ENCODE peak calls at places on chromosomes 1 and 21, in seven cellular contexts. N, D, T, B, Z, U and P are unnamed samples.

GRCh38 chr1:151199860-151200581 is 1.7 kb downstream of the PIP5K1A start:
- DNase-seq in N (no peak), D (no peak), T (peak), B (peak), Z (peak), U (no peak), P (no peak)

GRCh38 chr1:153922076-153922837 is 515 bp downstream of the GATAD2B start:
- DNase-seq in N (no peak), D (peak), T (peak), B (no peak), Z (peak), U (peak), P (no peak)

GRCh38 chr1:39926343-39926769 is 24.6 kb upstream of the MYCL start:
- DNase-seq in N (no peak), D (no peak), T (peak), B (no peak), Z (peak), U (peak), P (peak)

GRCh38 chr1:198892065-198892464 is 253.2 kb downstream of the PTPRC start:
- DNase-seq in N (no peak), D (peak), T (no peak), B (peak), Z (no peak), U (no peak), P (no peak)

GRCh38 chr1:4460651-4461050 is 193.8 kb upstream of the AJAP1 start:
- DNase-seq in N (no peak), D (no peak), T (no peak), B (no peak), Z (no peak), U (no peak), P (no peak)

GRCh38 chr1:9289090-9289534 is 3.6 kb upstream of the SPSB1 start:
- DNase-seq in N (peak), D (peak), T (peak), B (peak), Z (peak), U (peak), P (no peak)

GRCh38 chr1:185045793-185046441 is 559 bp downstream of the RNF2 start:
- DNase-seq in N (no peak), D (peak), T (peak), B (peak), Z (peak), U (no peak), P (no peak)

GRCh38 chr1:72284398-72285073 is 2.2 kb upstream of the NEGR1 start:
- DNase-seq in N (peak), D (peak), T (peak), B (peak), Z (peak), U (peak), P (peak)

GRCh38 chr1:100581096-100581705 is 43.3 kb downstream of the GPR88 start:
- DNase-seq in N (no peak), D (no peak), T (no peak), B (no peak), Z (no peak), U (no peak), P (no peak)

GRCh38 chr1:43708006-43708412 is 673 bp downstream of the ST3GAL3 start:
- DNase-seq in N (no peak), D (no peak), T (no peak), B (peak), Z (peak), U (no peak), P (no peak)

GRCh38 chr1:206136241-206136640 is 19.1 kb upstream of the AVPR1B start:
- DNase-seq in N (no peak), D (no peak), T (no peak), B (no peak), Z (no peak), U (no peak), P (no peak)

GRCh38 chr1:207952617-207953542 is 42.0 kb upstream of the CD34 start:
- DNase-seq in N (no peak), D (no peak), T (no peak), B (no peak), Z (peak), U (no peak), P (no peak)

GRCh38 chr1:59673575-59674467 is 140.9 kb upstream of the HOOK1 start:
- DNase-seq in N (no peak), D (no peak), T (peak), B (no peak), Z (peak), U (peak), P (no peak)

GRCh38 chr1:2594001-2594640 is 7.5 kb downstream of the PRXL2B start:
- DNase-seq in N (no peak), D (no peak), T (peak), B (no peak), Z (peak), U (peak), P (peak)

GRCh38 chr1:49187054-49187453 is 410.4 kb upstream of the BEND5 start:
- DNase-seq in N (no peak), D (no peak), T (no peak), B (no peak), Z (no peak), U (no peak), P (no peak)

GRCh38 chr1:43547538-43548072 is 16.9 kb downstream of the PTPRF start:
- DNase-seq in N (no peak), D (no peak), T (no peak), B (no peak), Z (no peak), U (no peak), P (no peak)

GRCh38 chr1:15341634-15342375 is 67.9 kb upstream of the EFHD2 start:
- DNase-seq in N (peak), D (no peak), T (peak), B (peak), Z (peak), U (no peak), P (no peak)

GRCh38 chr21:42127164-42128125 is 56.3 kb downstream of the UMODL1 start:
- DNase-seq in N (no peak), D (no peak), T (no peak), B (no peak), Z (no peak), U (no peak), P (no peak)

GRCh38 chr1:232992227-232992626 is 41.8 kb downstream of the NTPCR start:
- DNase-seq in N (no peak), D (no peak), T (no peak), B (no peak), Z (no peak), U (no peak), P (no peak)

GRCh38 chr21:33264561-33264960 is 1.6 kb upstream of the IL10RB start:
- DNase-seq in N (no peak), D (no peak), T (no peak), B (no peak), Z (no peak), U (no peak), P (no peak)

GRCh38 chr1:147078606-147079399 is 93.5 kb downstream of the PRKAB2 start:
- DNase-seq in N (no peak), D (no peak), T (peak), B (no peak), Z (no peak), U (no peak), P (no peak)

GRCh38 chr21:26288033-26288432 is 117.5 kb upstream of the APP start:
- DNase-seq in N (no peak), D (no peak), T (no peak), B (no peak), Z (no peak), U (no peak), P (no peak)

GRCh38 chr1:168609133-168609715 is 32.8 kb downstream of the XCL1 start:
- DNase-seq in N (no peak), D (no peak), T (peak), B (peak), Z (peak), U (no peak), P (no peak)

GRCh38 chr1:202122639-202123335 is at the start of gene GPR37L1:
- DNase-seq in N (no peak), D (peak), T (no peak), B (no peak), Z (no peak), U (peak), P (no peak)

GRCh38 chr1:19861842-19862530 is 20.2 kb upstream of the OTUD3 start:
- DNase-seq in N (no peak), D (no peak), T (peak), B (no peak), Z (peak), U (no peak), P (no peak)

GRCh38 chr1:245684111-245684510 is 529.3 kb downstream of the KIF26B start:
- DNase-seq in N (no peak), D (no peak), T (no peak), B (no peak), Z (no peak), U (no peak), P (no peak)

GRCh38 chr21:38869196-38869595 is 63.5 kb downstream of the ETS2 start:
- DNase-seq in N (no peak), D (no peak), T (no peak), B (no peak), Z (no peak), U (no peak), P (no peak)

GRCh38 chr1:192905049-192905448 is 96.2 kb downstream of the RGS2 start:
- DNase-seq in N (no peak), D (no peak), T (no peak), B (no peak), Z (no peak), U (no peak), P (no peak)

GRCh38 chr1:54275349-54275748 is 75.4 kb downstream of the MRPL37 start:
- DNase-seq in N (no peak), D (peak), T (peak), B (no peak), Z (peak), U (peak), P (no peak)

GRCh38 chr1:162916407-162916806 is 55.4 kb upstream of the CCDC190 start:
- DNase-seq in N (no peak), D (no peak), T (peak), B (peak), Z (peak), U (no peak), P (no peak)

GRCh38 chr1:180486092-180486491 is 16.3 kb downstream of the ACBD6 start:
- DNase-seq in N (no peak), D (no peak), T (no peak), B (no peak), Z (no peak), U (no peak), P (no peak)
- TF ChIP-seq CTCF in N (peak), D (no peak), T (peak), B (no peak), Z (no peak), U (no peak), P (no peak)

GRCh38 chr21:44617071-44617501 is 5.2 kb downstream of the KRTAP10-8 start:
- DNase-seq in N (no peak), D (no peak), T (no peak), B (no peak), Z (no peak), U (no peak), P (no peak)

GRCh38 chr21:44619886-44620285 is 7.0 kb upstream of the KRTAP10-9 start:
- DNase-seq in N (no peak), D (no peak), T (no peak), B (no peak), Z (no peak), U (no peak), P (no peak)

GRCh38 chr21:44618909-44619308 is 7.0 kb downstream of the KRTAP10-8 start:
- DNase-seq in N (no peak), D (no peak), T (no peak), B (no peak), Z (no peak), U (no peak), P (no peak)

GRCh38 chr21:44616591-44616926 is 4.7 kb downstream of the KRTAP10-8 start:
- DNase-seq in N (no peak), D (no peak), T (no peak), B (no peak), Z (no peak), U (no peak), P (no peak)

GRCh38 chr21:44618504-44618903 is 6.6 kb downstream of the KRTAP10-8 start:
- DNase-seq in N (no peak), D (no peak), T (no peak), B (peak), Z (no peak), U (no peak), P (no peak)
- TF ChIP-seq CTCF in N (peak), D (no peak), T (no peak), B (peak), Z (no peak), U (peak), P (no peak)

GRCh38 chr1:156624814-156625435 is 5.7 kb downstream of the HAPLN2 start:
- DNase-seq in N (no peak), D (no peak), T (no peak), B (no peak), Z (no peak), U (no peak), P (no peak)

GRCh38 chr1:156623946-156624813 is 5.0 kb downstream of the HAPLN2 start:
- DNase-seq in N (no peak), D (peak), T (peak), B (peak), Z (no peak), U (peak), P (no peak)

GRCh38 chr1:156627313-156627880 is 8.2 kb downstream of the HAPLN2 start:
- DNase-seq in N (no peak), D (peak), T (peak), B (peak), Z (peak), U (no peak), P (no peak)

GRCh38 chr1:156625436-156626078 is 6.3 kb downstream of the HAPLN2 start:
- DNase-seq in N (no peak), D (peak), T (peak), B (no peak), Z (peak), U (peak), P (no peak)

DNA sequence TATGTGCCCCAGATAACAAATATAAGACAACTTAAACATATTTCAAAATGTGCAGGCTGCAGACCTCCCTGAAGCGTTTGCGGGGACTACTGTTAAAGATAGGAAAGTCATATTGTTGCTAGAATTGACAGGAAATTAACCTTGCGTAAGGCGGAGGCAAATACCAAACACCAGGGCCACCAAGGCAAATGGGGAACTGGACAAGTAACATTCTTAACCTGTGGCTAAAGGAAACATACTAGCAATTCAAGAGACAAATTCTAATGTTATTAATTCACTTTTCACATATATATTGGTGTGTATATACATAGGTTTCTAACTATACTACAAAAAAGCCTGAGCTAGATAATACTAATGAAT is 6.8 kb downstream of the HAPLN2 start:
- DNase-seq in N (no peak), D (no peak), T (no peak), B (no peak), Z (no peak), U (no peak), P (no peak)
- TF ChIP-seq CTCF in N (no peak), D (peak), T (no peak), B (no peak), Z (no peak), U (no peak), P (peak)

DNA sequence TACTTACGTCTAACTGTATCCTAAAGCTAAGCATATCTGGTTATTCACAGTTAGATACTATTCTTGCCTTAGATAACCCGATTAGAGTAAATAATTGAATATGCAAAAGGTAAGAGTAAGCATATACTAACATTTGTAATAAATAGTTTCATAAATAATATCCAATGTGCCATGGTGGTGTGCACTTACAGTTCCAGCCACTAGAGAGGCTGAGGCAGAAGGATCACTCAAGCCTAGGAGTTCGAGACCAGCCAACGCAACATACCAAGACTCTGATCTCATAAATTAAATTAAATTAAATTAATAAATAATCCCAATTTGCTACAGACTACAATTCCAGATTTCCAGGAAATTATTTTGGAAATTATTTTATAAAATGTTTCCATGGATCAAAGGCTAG is 12.2 kb downstream of the ARID4B start:
- DNase-seq in N (no peak), D (no peak), T (no peak), B (no peak), Z (no peak), U (no peak), P (no peak)
- TF ChIP-seq CTCF in N (no peak), D (no peak), T (no peak), B (no peak), Z (no peak), U (no peak), P (no peak)

GRCh38 chr1:115462677-115463076 is 124.6 kb upstream of the NGF start:
- DNase-seq in N (no peak), D (no peak), T (no peak), B (no peak), Z (no peak), U (no peak), P (no peak)

GRCh38 chr1:115459161-115459560 is 121.1 kb upstream of the NGF start:
- DNase-seq in N (no peak), D (no peak), T (no peak), B (no peak), Z (no peak), U (no peak), P (no peak)

GRCh38 chr1:115458426-115459114 is 120.5 kb upstream of the NGF start:
- DNase-seq in N (no peak), D (no peak), T (no peak), B (no peak), Z (no peak), U (no peak), P (no peak)

GRCh38 chr1:115463347-115463746 is 125.3 kb upstream of the NGF start:
- DNase-seq in N (no peak), D (no peak), T (peak), B (no peak), Z (no peak), U (no peak), P (no peak)

DNA sequence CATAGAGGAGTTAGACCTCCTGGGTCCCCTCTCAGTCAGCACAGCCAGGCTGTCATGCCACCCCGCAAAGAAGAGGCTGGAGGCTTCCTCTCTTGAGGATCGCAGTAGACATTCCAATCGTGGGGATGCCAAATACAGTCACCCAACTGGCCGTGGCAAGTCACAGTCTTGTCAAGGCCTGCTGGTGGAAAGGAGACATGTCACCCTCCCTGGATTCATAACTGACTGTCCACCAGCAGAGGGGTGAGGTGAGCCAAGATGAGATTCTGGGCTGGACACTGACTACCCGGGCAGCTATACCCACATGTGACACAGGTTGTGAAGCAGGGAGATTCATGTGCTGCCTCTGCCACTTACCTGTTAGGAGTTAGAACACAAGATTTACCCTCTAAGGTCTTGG is 123.5 kb upstream of the NGF start:
- DNase-seq in N (no peak), D (no peak), T (peak), B (no peak), Z (peak), U (no peak), P (no peak)
- TF ChIP-seq CTCF in N (no peak), D (no peak), T (peak), B (peak), Z (no peak), U (no peak), P (no peak)

GRCh38 chr1:52904590-52905375 is 16.8 kb downstream of the ECHDC2 start:
- DNase-seq in N (no peak), D (peak), T (peak), B (peak), Z (no peak), U (no peak), P (no peak)
- TF ChIP-seq CTCF in N (peak), D (peak), T (peak), B (peak), Z (peak), U (peak), P (peak)

DNA sequence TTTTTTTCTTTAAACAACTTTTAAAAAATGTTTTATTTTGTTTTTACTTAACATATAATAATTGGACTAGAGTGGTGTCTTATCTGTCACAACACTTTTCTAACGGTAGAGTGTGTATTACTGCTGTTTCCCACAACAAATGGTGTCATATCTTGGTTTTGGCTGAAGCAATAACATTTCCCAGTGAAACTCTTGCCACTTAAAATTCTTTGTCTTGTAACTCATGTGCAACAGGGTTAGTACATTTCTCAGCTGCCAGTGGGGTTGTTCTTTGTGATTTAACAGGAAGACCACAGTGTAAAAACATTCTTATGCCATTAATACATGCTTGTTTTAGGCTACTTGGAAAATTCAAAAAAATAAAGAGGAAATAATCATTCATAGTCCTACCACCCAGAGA is 43.5 kb downstream of the ALPL start:
- DNase-seq in N (no peak), D (no peak), T (peak), B (peak), Z (peak), U (no peak), P (no peak)
- TF ChIP-seq CTCF in N (no peak), D (no peak), T (no peak), B (no peak), Z (no peak), U (no peak), P (no peak)

GRCh38 chr1:211114446-211114845 is 19.5 kb downstream of the KCNH1 start:
- DNase-seq in N (no peak), D (no peak), T (no peak), B (no peak), Z (no peak), U (no peak), P (no peak)

GRCh38 chr1:211113566-211113965 is 20.4 kb downstream of the KCNH1 start:
- DNase-seq in N (no peak), D (no peak), T (no peak), B (no peak), Z (no peak), U (no peak), P (no peak)

DNA sequence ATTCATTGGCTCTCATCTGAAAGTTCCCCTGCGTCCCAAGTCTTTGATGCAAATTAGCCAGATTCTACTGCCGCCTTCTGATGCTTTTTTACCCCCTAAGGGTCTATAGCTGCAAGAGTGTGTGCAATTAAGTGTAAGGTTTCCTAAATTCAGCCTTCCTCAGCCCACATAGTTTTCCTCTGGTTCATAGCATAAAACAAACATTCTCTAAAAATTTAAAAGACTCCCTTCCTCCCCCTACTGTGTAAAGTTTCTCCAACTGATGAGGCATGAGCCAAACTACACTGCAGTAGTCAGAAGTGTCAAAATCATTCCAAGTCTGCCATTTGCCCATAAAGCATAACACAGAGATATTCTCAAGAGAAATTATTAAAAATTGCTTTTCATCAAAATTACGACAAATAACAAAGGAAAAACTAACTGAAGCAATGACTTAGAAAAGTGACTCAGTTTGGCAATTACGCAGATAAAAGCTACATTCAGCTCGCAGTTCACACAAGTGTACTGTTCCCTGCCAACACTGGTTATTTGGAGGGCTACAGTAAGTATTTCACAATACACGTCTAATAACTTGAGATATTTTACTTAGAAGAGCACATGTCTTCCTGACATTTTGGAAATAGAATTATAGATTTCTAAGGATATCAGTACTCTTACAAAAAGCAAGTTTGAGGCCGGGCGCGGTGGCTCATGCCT is 15.4 kb downstream of the KCNH1 start:
- DNase-seq in N (no peak), D (no peak), T (no peak), B (no peak), Z (no peak), U (no peak), P (no peak)
- TF ChIP-seq CTCF in N (no peak), D (no peak), T (no peak), B (peak), Z (no peak), U (no peak), P (no peak)